ENCODE peak calls at places on chromosomes 11 and 22, in eight cellular contexts. One of them, this sample, is unnamed.

GRCh38 chr22:38793721-38794466 is at the start of gene DNAL4:
- DNase-seq in NCI-H2029: peak; percentile 95
- DNase-seq in ACHN: peak; percentile 98
- DNase-seq in lung microvascular endothelial cell: peak; percentile 98
- DNase-seq in stimulated activated CD4-positive, alpha-beta T cell treated with anti-CD3 and anti-CD28 coated beads, Interleukin-4, amount 100 ng/mL, for 4 hours: peak; percentile 92
- DNase-seq in stimulated activated CD8-positive, alpha-beta memory T cell treated with anti-CD3 and anti-CD28 coated beads, Interleukin-4, amount 100 ng/mL, for 1 hour: peak; percentile 79
- DNase-seq in fibroblast of the conjunctiva: peak; percentile 98
- DNase-seq in NCI-H1105 treated with DMSO at 0.1 percent for 48 hours: peak; percentile 95
- DNase-seq in this sample: peak; percentile 99

GRCh38 chr11:57330029-57330428 is 5.3 kb upstream of the TNKS1BP1 start:
- DNase-seq in NCI-H2029: no peak
- DNase-seq in ACHN: no peak
- DNase-seq in lung microvascular endothelial cell: no peak
- DNase-seq in stimulated activated CD4-positive, alpha-beta T cell treated with anti-CD3 and anti-CD28 coated beads, Interleukin-4, amount 100 ng/mL, for 4 hours: no peak
- DNase-seq in stimulated activated CD8-positive, alpha-beta memory T cell treated with anti-CD3 and anti-CD28 coated beads, Interleukin-4, amount 100 ng/mL, for 1 hour: no peak
- DNase-seq in fibroblast of the conjunctiva: no peak
- DNase-seq in NCI-H1105 treated with DMSO at 0.1 percent for 48 hours: no peak
- DNase-seq in this sample: no peak

GRCh38 chr11:57530215-57530595 is 349 bp downstream of the TIMM10 start:
- DNase-seq in NCI-H2029: no peak
- DNase-seq in ACHN: no peak
- DNase-seq in lung microvascular endothelial cell: no peak
- DNase-seq in stimulated activated CD4-positive, alpha-beta T cell treated with anti-CD3 and anti-CD28 coated beads, Interleukin-4, amount 100 ng/mL, for 4 hours: no peak
- DNase-seq in stimulated activated CD8-positive, alpha-beta memory T cell treated with anti-CD3 and anti-CD28 coated beads, Interleukin-4, amount 100 ng/mL, for 1 hour: no peak
- DNase-seq in fibroblast of the conjunctiva: no peak
- DNase-seq in NCI-H1105 treated with DMSO at 0.1 percent for 48 hours: no peak
- DNase-seq in this sample: no peak

GRCh38 chr11:79396001-79396400 is 44.8 kb downstream of the TENM4 start:
- DNase-seq in NCI-H2029: no peak
- DNase-seq in ACHN: no peak
- DNase-seq in lung microvascular endothelial cell: no peak
- DNase-seq in stimulated activated CD4-positive, alpha-beta T cell treated with anti-CD3 and anti-CD28 coated beads, Interleukin-4, amount 100 ng/mL, for 4 hours: no peak
- DNase-seq in stimulated activated CD8-positive, alpha-beta memory T cell treated with anti-CD3 and anti-CD28 coated beads, Interleukin-4, amount 100 ng/mL, for 1 hour: no peak
- DNase-seq in fibroblast of the conjunctiva: no peak
- DNase-seq in NCI-H1105 treated with DMSO at 0.1 percent for 48 hours: no peak
- DNase-seq in this sample: no peak

GRCh38 chr22:28029201-28029948 is 110.3 kb upstream of the PITPNB start:
- DNase-seq in NCI-H2029: peak; percentile 93
- DNase-seq in ACHN: no peak
- DNase-seq in lung microvascular endothelial cell: peak; percentile 99
- DNase-seq in stimulated activated CD4-positive, alpha-beta T cell treated with anti-CD3 and anti-CD28 coated beads, Interleukin-4, amount 100 ng/mL, for 4 hours: no peak
- DNase-seq in stimulated activated CD8-positive, alpha-beta memory T cell treated with anti-CD3 and anti-CD28 coated beads, Interleukin-4, amount 100 ng/mL, for 1 hour: no peak
- DNase-seq in fibroblast of the conjunctiva: no peak
- DNase-seq in NCI-H1105 treated with DMSO at 0.1 percent for 48 hours: peak; percentile 95
- DNase-seq in this sample: no peak

GRCh38 chr11:108474664-108475485 is 7.5 kb upstream of the C11orf65 start:
- DNase-seq in NCI-H2029: no peak
- DNase-seq in ACHN: no peak
- DNase-seq in lung microvascular endothelial cell: no peak
- DNase-seq in stimulated activated CD4-positive, alpha-beta T cell treated with anti-CD3 and anti-CD28 coated beads, Interleukin-4, amount 100 ng/mL, for 4 hours: no peak
- DNase-seq in stimulated activated CD8-positive, alpha-beta memory T cell treated with anti-CD3 and anti-CD28 coated beads, Interleukin-4, amount 100 ng/mL, for 1 hour: no peak
- DNase-seq in fibroblast of the conjunctiva: no peak
- DNase-seq in NCI-H1105 treated with DMSO at 0.1 percent for 48 hours: no peak
- DNase-seq in this sample: no peak

GRCh38 chr11:45994421-45995341 is 72.2 kb downstream of the LARGE2 start:
- DNase-seq in NCI-H2029: no peak
- DNase-seq in ACHN: no peak
- DNase-seq in lung microvascular endothelial cell: no peak
- DNase-seq in stimulated activated CD4-positive, alpha-beta T cell treated with anti-CD3 and anti-CD28 coated beads, Interleukin-4, amount 100 ng/mL, for 4 hours: no peak
- DNase-seq in stimulated activated CD8-positive, alpha-beta memory T cell treated with anti-CD3 and anti-CD28 coated beads, Interleukin-4, amount 100 ng/mL, for 1 hour: no peak
- DNase-seq in fibroblast of the conjunctiva: peak; percentile 49
- DNase-seq in NCI-H1105 treated with DMSO at 0.1 percent for 48 hours: no peak
- DNase-seq in this sample: no peak

GRCh38 chr11:71372693-71373657 is 75.2 kb downstream of the DHCR7 start:
- DNase-seq in NCI-H2029: no peak
- DNase-seq in ACHN: peak; percentile 53
- DNase-seq in lung microvascular endothelial cell: no peak
- DNase-seq in stimulated activated CD4-positive, alpha-beta T cell treated with anti-CD3 and anti-CD28 coated beads, Interleukin-4, amount 100 ng/mL, for 4 hours: no peak
- DNase-seq in stimulated activated CD8-positive, alpha-beta memory T cell treated with anti-CD3 and anti-CD28 coated beads, Interleukin-4, amount 100 ng/mL, for 1 hour: no peak
- DNase-seq in fibroblast of the conjunctiva: peak; percentile 16
- DNase-seq in NCI-H1105 treated with DMSO at 0.1 percent for 48 hours: no peak
- DNase-seq in this sample: peak; percentile 62

GRCh38 chr22:37057226-37057625 is 5.7 kb downstream of the KCTD17 start:
- DNase-seq in NCI-H2029: no peak
- DNase-seq in ACHN: no peak
- DNase-seq in lung microvascular endothelial cell: no peak
- DNase-seq in stimulated activated CD4-positive, alpha-beta T cell treated with anti-CD3 and anti-CD28 coated beads, Interleukin-4, amount 100 ng/mL, for 4 hours: no peak
- DNase-seq in stimulated activated CD8-positive, alpha-beta memory T cell treated with anti-CD3 and anti-CD28 coated beads, Interleukin-4, amount 100 ng/mL, for 1 hour: no peak
- DNase-seq in fibroblast of the conjunctiva: no peak
- DNase-seq in NCI-H1105 treated with DMSO at 0.1 percent for 48 hours: no peak
- DNase-seq in this sample: no peak

GRCh38 chr22:41833369-41834004 is 582 bp downstream of the SREBF2 start:
- DNase-seq in NCI-H2029: no peak
- DNase-seq in ACHN: peak; percentile 28
- DNase-seq in lung microvascular endothelial cell: peak; percentile 45
- DNase-seq in stimulated activated CD4-positive, alpha-beta T cell treated with anti-CD3 and anti-CD28 coated beads, Interleukin-4, amount 100 ng/mL, for 4 hours: peak; percentile 30
- DNase-seq in stimulated activated CD8-positive, alpha-beta memory T cell treated with anti-CD3 and anti-CD28 coated beads, Interleukin-4, amount 100 ng/mL, for 1 hour: peak; percentile 11
- DNase-seq in fibroblast of the conjunctiva: no peak
- DNase-seq in NCI-H1105 treated with DMSO at 0.1 percent for 48 hours: no peak
- DNase-seq in this sample: peak; percentile 16